ENCODE peak calls at places on chromosomes 2 and 18, in five cellular contexts. One of them, this sample, is unnamed.

GRCh38 chr2:120552800-120553471 is 182.7 kb upstream of the GLI2 start:
- DNase-seq in tibial artery: peak; percentile 93
- DNase-seq in neural progenitor cell: peak; percentile 92
- DNase-seq in GM23248: peak; percentile 64
- DNase-seq in fibroblast of lung: peak; percentile 80
- DNase-seq in this sample: no peak

GRCh38 chr18:78448106-78448505 is 531.5 kb upstream of the SALL3 start:
- DNase-seq in tibial artery: no peak
- DNase-seq in neural progenitor cell: no peak
- DNase-seq in GM23248: no peak
- DNase-seq in fibroblast of lung: no peak
- DNase-seq in this sample: no peak

GRCh38 chr18:22559414-22560282 is 141.9 kb upstream of the CTAGE1 start:
- DNase-seq in tibial artery: peak; percentile 86
- DNase-seq in neural progenitor cell: peak; percentile 79
- DNase-seq in GM23248: peak; percentile 89
- DNase-seq in fibroblast of lung: peak; percentile 70
- DNase-seq in this sample: no peak

GRCh38 chr2:3634631-3635091 is 23.3 kb upstream of the ALLC start:
- DNase-seq in tibial artery: peak; percentile 59
- DNase-seq in neural progenitor cell: no peak
- DNase-seq in GM23248: no peak
- DNase-seq in fibroblast of lung: no peak
- DNase-seq in this sample: no peak

GRCh38 chr2:150264442-150264841 is 223.0 kb downstream of the RND3 start:
- DNase-seq in tibial artery: no peak
- DNase-seq in neural progenitor cell: no peak
- DNase-seq in GM23248: no peak
- DNase-seq in fibroblast of lung: no peak
- DNase-seq in this sample: no peak

GRCh38 chr18:62485684-62486083 is 37.1 kb upstream of the ZCCHC2 start:
- DNase-seq in tibial artery: no peak
- DNase-seq in neural progenitor cell: no peak
- DNase-seq in GM23248: peak; percentile 90
- DNase-seq in fibroblast of lung: peak; percentile 42
- DNase-seq in this sample: no peak

GRCh38 chr2:25692143-25692542 is 18.8 kb upstream of the DTNB start:
- DNase-seq in tibial artery: peak; percentile 9
- DNase-seq in neural progenitor cell: no peak
- DNase-seq in GM23248: no peak
- DNase-seq in fibroblast of lung: no peak
- DNase-seq in this sample: no peak

GRCh38 chr2:144504191-144504590 is 15.7 kb downstream of the ZEB2 start:
- DNase-seq in tibial artery: no peak
- DNase-seq in neural progenitor cell: peak; percentile 66
- DNase-seq in GM23248: peak; percentile 24
- DNase-seq in fibroblast of lung: no peak
- DNase-seq in this sample: no peak

GRCh38 chr2:68171684-68172083 is 14.0 kb downstream of the PNO1 start:
- DNase-seq in tibial artery: no peak
- DNase-seq in neural progenitor cell: no peak
- DNase-seq in GM23248: no peak
- DNase-seq in fibroblast of lung: no peak
- DNase-seq in this sample: no peak

GRCh38 chr2:68169308-68169707 is 11.6 kb downstream of the PNO1 start:
- DNase-seq in tibial artery: no peak
- DNase-seq in neural progenitor cell: no peak
- DNase-seq in GM23248: no peak
- DNase-seq in fibroblast of lung: no peak
- DNase-seq in this sample: no peak

GRCh38 chr2:68177541-68177940 is 19.9 kb downstream of the PNO1 start:
- DNase-seq in tibial artery: no peak
- DNase-seq in neural progenitor cell: no peak
- DNase-seq in GM23248: no peak
- DNase-seq in fibroblast of lung: no peak
- DNase-seq in this sample: no peak

GRCh38 chr2:68171146-68171545 is 13.5 kb downstream of the PNO1 start:
- DNase-seq in tibial artery: no peak
- DNase-seq in neural progenitor cell: no peak
- DNase-seq in GM23248: no peak
- DNase-seq in fibroblast of lung: no peak
- DNase-seq in this sample: no peak

GRCh38 chr2:68172990-68173715 is 15.5 kb downstream of the PNO1 start:
- DNase-seq in tibial artery: no peak
- DNase-seq in neural progenitor cell: no peak
- DNase-seq in GM23248: no peak
- DNase-seq in fibroblast of lung: no peak
- DNase-seq in this sample: no peak
- H3K36me3 ChIP-seq in tibial artery: peaks cover 6% of the 10 kb centered on the region
- H3K36me3 ChIP-seq in neural progenitor cell: no peaks in the 10 kb centered on the region
- H3K36me3 ChIP-seq in GM23248: peaks cover 22% of the 10 kb centered on the region
- H3K36me3 ChIP-seq in fibroblast of lung: peaks cover 5% of the 10 kb centered on the region
- H3K36me3 ChIP-seq in this sample: peaks cover 39% of the 10 kb centered on the region

DNA sequence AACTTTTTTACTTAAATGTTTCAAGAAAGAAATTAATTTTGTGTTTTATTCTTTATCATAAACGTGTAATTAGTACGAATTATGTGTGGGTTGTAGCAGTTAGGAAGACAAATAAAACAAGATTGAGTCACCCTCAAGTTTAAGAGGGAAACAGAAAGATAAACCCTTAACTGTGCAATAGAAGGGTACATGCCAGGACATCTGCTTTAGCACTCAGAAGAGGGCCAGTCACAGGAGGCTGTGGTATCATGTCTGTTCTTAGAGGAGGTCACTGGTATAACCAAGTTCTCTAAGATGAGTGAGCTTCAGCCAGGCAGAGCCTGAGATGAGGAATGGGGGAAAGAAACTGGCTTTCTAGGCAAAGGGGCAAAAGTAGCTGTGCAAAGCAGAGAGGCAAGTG is 42.4 kb upstream of the GRHL1 start:
- DNase-seq in tibial artery: no peak
- DNase-seq in neural progenitor cell: no peak
- DNase-seq in GM23248: peak; percentile 29
- DNase-seq in fibroblast of lung: peak; percentile 31
- DNase-seq in this sample: no peak
- H3K36me3 ChIP-seq in tibial artery: peaks cover 12% of the 10 kb centered on the region
- H3K36me3 ChIP-seq in neural progenitor cell: peaks cover 3% of the 10 kb centered on the region
- H3K36me3 ChIP-seq in GM23248: peaks cover 27% of the 10 kb centered on the region
- H3K36me3 ChIP-seq in fibroblast of lung: no peaks in the 10 kb centered on the region
- H3K36me3 ChIP-seq in this sample: peaks cover 25% of the 10 kb centered on the region

DNA sequence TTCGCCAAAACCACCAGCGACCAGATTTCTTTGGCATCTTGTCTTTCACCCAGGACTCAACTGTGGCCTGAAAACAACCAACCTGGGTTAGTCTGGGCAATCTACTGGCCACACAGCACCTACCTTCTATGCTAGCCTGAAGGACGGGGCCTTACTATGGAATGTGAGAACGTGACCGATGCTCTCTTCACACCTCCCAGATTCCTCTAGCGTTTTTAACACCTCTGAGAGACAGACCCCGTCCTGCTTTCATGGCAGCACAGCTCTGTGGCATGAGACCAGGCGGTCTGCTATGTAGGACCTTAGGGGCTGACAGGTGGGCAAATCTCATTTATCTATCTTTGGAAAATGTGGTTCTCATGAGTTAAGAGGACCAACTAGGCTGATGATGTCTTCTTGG is 80.9 kb downstream of the EMILIN2 start:
- DNase-seq in tibial artery: no peak
- DNase-seq in neural progenitor cell: no peak
- DNase-seq in GM23248: no peak
- DNase-seq in fibroblast of lung: no peak
- DNase-seq in this sample: no peak
- H3K36me3 ChIP-seq in tibial artery: peaks cover 82% of the 10 kb centered on the region
- H3K36me3 ChIP-seq in neural progenitor cell: peaks cover 2% of the 10 kb centered on the region
- H3K36me3 ChIP-seq in GM23248: peaks cover 37% of the 10 kb centered on the region
- H3K36me3 ChIP-seq in fibroblast of lung: peaks cover 35% of the 10 kb centered on the region
- H3K36me3 ChIP-seq in this sample: peaks cover 88% of the 10 kb centered on the region

GRCh38 chr2:219561179-219562048 is 9.9 kb downstream of the OBSL1 start:
- DNase-seq in tibial artery: no peak
- DNase-seq in neural progenitor cell: no peak
- DNase-seq in GM23248: no peak
- DNase-seq in fibroblast of lung: no peak
- DNase-seq in this sample: no peak
- H3K36me3 ChIP-seq in tibial artery: peaks cover 5% of the 10 kb centered on the region
- H3K36me3 ChIP-seq in neural progenitor cell: no peaks in the 10 kb centered on the region
- H3K36me3 ChIP-seq in GM23248: no peaks in the 10 kb centered on the region
- H3K36me3 ChIP-seq in fibroblast of lung: no peaks in the 10 kb centered on the region
- H3K36me3 ChIP-seq in this sample: no peaks in the 10 kb centered on the region

This sample was measured in effector memory CD4-positive, alpha-beta T cell.